ENCODE peak calls at places on chromosome 22, in ten cellular contexts. S is GM04503; F is activated T-helper 1 cell treated with Interleukin-2 at 50 U/mL for 16 hours; O is CD4-positive, CD25-positive, alpha-beta regulatory T cell; R is uterus; W is activated T-cell treated with anti-CD3 and anti-CD28 coated beads for 1 hour; C is neural crest cell; Z is effector memory CD4-positive, alpha-beta T cell; H is HTR-8/SVneo; V is stimulated activated CD8-positive, alpha-beta memory T cell treated with anti-CD3 and anti-CD28 coated beads, Interleukin-15, amount 100 ng/mL, for 48 hours. G is an unnamed sample.

GRCh38 chr22:27801616-27802388 is at the start of gene MN1:
- DNase-seq in F (no peak), V (no peak), H (peak), W (peak), S (no peak), Z (no peak), O (peak), R (no peak), C (peak), G (no peak)

GRCh38 chr22:31609716-31610115 is 52.3 kb downstream of the PISD start:
- DNase-seq in H (no peak), S (no peak), W (no peak), O (no peak), R (no peak), C (no peak), V (no peak), Z (no peak), F (no peak), G (no peak)

GRCh38 chr22:16912281-16912680 is 87.1 kb upstream of the XKR3 start:
- DNase-seq in R (no peak), V (no peak), S (no peak), F (no peak), C (no peak), W (no peak), H (no peak), Z (no peak), O (no peak), G (no peak)

GRCh38 chr22:48262596-48263430 is 1500.4 kb downstream of the TBC1D22A start:
- DNase-seq in R (no peak), Z (no peak), O (no peak), F (no peak), V (no peak), H (no peak), S (no peak), C (no peak), W (no peak), G (no peak)

GRCh38 chr22:46849101-46849500 is 86.7 kb downstream of the TBC1D22A start:
- DNase-seq in V (no peak), O (no peak), S (no peak), C (no peak), H (no peak), Z (no peak), R (no peak), W (no peak), F (no peak), G (no peak)

GRCh38 chr22:19868773-19869471 is 14.2 kb upstream of the GNB1L start:
- DNase-seq in C (no peak), V (no peak), O (no peak), Z (no peak), R (peak), F (no peak), H (no peak), S (no peak), W (no peak), G (peak)

GRCh38 chr22:45230026-45230845 is 10.5 kb downstream of the KIAA0930 start:
- DNase-seq in S (no peak), W (no peak), O (no peak), H (no peak), V (no peak), Z (no peak), R (no peak), F (no peak), C (no peak), G (no peak)

GRCh38 chr22:19855504-19856409 is 1.1 kb upstream of the GNB1L start:
- DNase-seq in Z (peak), F (peak), R (peak), S (no peak), V (peak), C (no peak), W (peak), O (peak), H (no peak), G (peak)

GRCh38 chr22:35915477-35916013 is 113.1 kb downstream of the RBFOX2 start:
- DNase-seq in V (no peak), O (no peak), F (no peak), C (no peak), H (no peak), Z (no peak), R (no peak), W (no peak), S (no peak), G (no peak)

GRCh38 chr22:48091060-48091650 is 1328.7 kb downstream of the TBC1D22A start:
- DNase-seq in V (no peak), H (no peak), C (no peak), W (no peak), O (no peak), F (no peak), Z (no peak), S (no peak), R (no peak), G (no peak)

GRCh38 chr22:39942433-39943213 is 17.6 kb upstream of the TMA7B start:
- DNase-seq in C (no peak), H (no peak), O (no peak), Z (no peak), F (no peak), V (no peak), W (no peak), S (no peak), R (no peak), G (no peak)

GRCh38 chr22:38071421-38072321 is 12.3 kb downstream of the SLC16A8 start:
- DNase-seq in O (no peak), C (no peak), H (no peak), R (no peak), V (no peak), W (no peak), F (no peak), S (no peak), Z (no peak), G (no peak)

GRCh38 chr22:22122348-22123117 is 122.1 kb upstream of the VPREB1 start:
- DNase-seq in F (no peak), R (no peak), H (no peak), C (no peak), V (no peak), O (no peak), W (no peak), Z (no peak), S (no peak), G (no peak)

GRCh38 chr22:48475661-48476345 is 1351.9 kb downstream of the BRD1 start:
- DNase-seq in R (no peak), V (no peak), H (no peak), W (no peak), C (no peak), O (no peak), Z (no peak), F (no peak), S (no peak), G (no peak)

GRCh38 chr22:46303347-46303965 is 6.8 kb downstream of the GTSE1 start:
- DNase-seq in F (no peak), W (no peak), S (no peak), H (no peak), R (no peak), V (no peak), Z (no peak), C (no peak), O (no peak), G (no peak)

GRCh38 chr22:35430897-35431322 is 31.0 kb downstream of the MCM5 start:
- DNase-seq in O (peak), S (peak), H (peak), W (peak), Z (peak), C (peak), F (peak), R (peak), V (peak), G (peak)

GRCh38 chr22:30266445-30267381 is at the start of gene OSM:
- DNase-seq in F (peak), S (no peak), C (no peak), V (peak), W (peak), Z (peak), H (no peak), O (peak), R (no peak), G (no peak)

GRCh38 chr22:39349506-39349966 is 255 bp upstream of the SYNGR1 start:
- DNase-seq in O (no peak), W (no peak), R (peak), C (peak), V (no peak), F (no peak), S (no peak), H (peak), Z (no peak), G (peak)

GRCh38 chr22:29626497-29627195 is 23.2 kb downstream of the NF2 start:
- DNase-seq in R (no peak), S (peak), F (no peak), V (no peak), W (no peak), Z (no peak), C (no peak), O (no peak), H (peak), G (no peak)

GRCh38 chr22:35539910-35540599 is 576 bp upstream of the RASD2 start:
- DNase-seq in W (peak), Z (peak), F (peak), O (peak), S (no peak), C (peak), V (peak), H (peak), R (peak), G (peak)

G was measured in BE2C.